ENCODE peak calls at places on chromosome 20, in four cellular contexts. One of them, this sample, is unnamed.

GRCh38 chr20:44448753-44449546 is 26.7 kb upstream of the TTPAL start:
- DNase-seq in A549: no peak
- DNase-seq in K562: peak
- DNase-seq in HCT116: peak
- DNase-seq in this sample: peak

GRCh38 chr20:2273634-2274302 is 22.0 kb upstream of the TGM3 start:
- DNase-seq in K562: no peak
- DNase-seq in A549: no peak
- DNase-seq in HCT116: no peak
- DNase-seq in this sample: no peak

GRCh38 chr20:9143926-9144325 is 75.0 kb downstream of the PLCB4 start:
- DNase-seq in A549: no peak
- DNase-seq in K562: no peak
- DNase-seq in HCT116: no peak
- DNase-seq in this sample: no peak

GRCh38 chr20:41308290-41308691 is 9.2 kb downstream of the ZHX3 start:
- DNase-seq in K562: no peak
- DNase-seq in A549: no peak
- DNase-seq in HCT116: no peak
- DNase-seq in this sample: no peak

GRCh38 chr20:17571153-17571527 is 1.3 kb downstream of the DSTN start:
- DNase-seq in HCT116: no peak
- DNase-seq in K562: no peak
- DNase-seq in A549: no peak
- DNase-seq in this sample: no peak

GRCh38 chr20:49766979-49767419 is 45.6 kb upstream of the SLC9A8 start:
- DNase-seq in A549: no peak
- DNase-seq in HCT116: no peak
- DNase-seq in K562: no peak
- DNase-seq in this sample: no peak

GRCh38 chr20:10481671-10482070 is 46.6 kb downstream of the SLX4IP start:
- DNase-seq in K562: no peak
- DNase-seq in A549: no peak
- DNase-seq in HCT116: no peak
- DNase-seq in this sample: no peak

GRCh38 chr20:924639-925038 is 8.5 kb upstream of the ANGPT4 start:
- DNase-seq in HCT116: no peak
- DNase-seq in A549: no peak
- DNase-seq in K562: no peak
- DNase-seq in this sample: no peak

GRCh38 chr20:36465109-36466080 is 75.9 kb upstream of the MYL9 start:
- DNase-seq in K562: peak
- DNase-seq in HCT116: peak
- DNase-seq in A549: peak
- DNase-seq in this sample: no peak

GRCh38 chr20:57619053-57619831 is 984 bp downstream of the ZBP1 start:
- DNase-seq in A549: no peak
- DNase-seq in K562: no peak
- DNase-seq in HCT116: no peak
- DNase-seq in this sample: no peak

GRCh38 chr20:63740501-63741353 is 1.2 kb downstream of the SLC2A4RG start:
- DNase-seq in K562: peak
- DNase-seq in A549: peak
- DNase-seq in HCT116: peak
- DNase-seq in this sample: peak

GRCh38 chr20:34179636-34180360 is 61.4 kb upstream of the ASIP start:
- DNase-seq in HCT116: no peak
- DNase-seq in K562: no peak
- DNase-seq in A549: no peak
- DNase-seq in this sample: no peak

GRCh38 chr20:57414867-57415592 is 23.8 kb downstream of the RBM38 start:
- DNase-seq in K562: peak
- DNase-seq in A549: no peak
- DNase-seq in HCT116: no peak
- DNase-seq in this sample: no peak

GRCh38 chr20:53085720-53086119 is 113.6 kb downstream of the TSHZ2 start:
- DNase-seq in HCT116: no peak
- DNase-seq in K562: no peak
- DNase-seq in A549: no peak
- DNase-seq in this sample: no peak

GRCh38 chr20:38838326-38838725 is 32.8 kb downstream of the PPP1R16B start:
- DNase-seq in K562: no peak
- DNase-seq in HCT116: no peak
- DNase-seq in A549: no peak
- DNase-seq in this sample: no peak

GRCh38 chr20:59992531-59992930 is 34.3 kb downstream of the CDH26 start:
- DNase-seq in A549: peak
- DNase-seq in K562: no peak
- DNase-seq in HCT116: no peak
- DNase-seq in this sample: no peak

GRCh38 chr20:59163641-59164530 is at the start of gene ZNF831:
- DNase-seq in A549: no peak
- DNase-seq in K562: no peak
- DNase-seq in HCT116: no peak
- DNase-seq in this sample: no peak

GRCh38 chr20:59603727-59604608 is at the start of gene PHACTR3:
- DNase-seq in K562: no peak
- DNase-seq in A549: no peak
- DNase-seq in HCT116: no peak
- DNase-seq in this sample: peak

GRCh38 chr20:41452226-41452625 is 85.6 kb upstream of the EMILIN3 start:
- DNase-seq in K562: no peak
- DNase-seq in HCT116: no peak
- DNase-seq in A549: no peak
- DNase-seq in this sample: no peak

GRCh38 chr20:32820000-32820697 is 395 bp downstream of the MAPRE1 start:
- DNase-seq in K562: peak
- DNase-seq in A549: peak
- DNase-seq in HCT116: peak
- DNase-seq in this sample: peak

GRCh38 chr20:5197270-5197827 is 70.5 kb downstream of the CDS2 start:
- DNase-seq in A549: no peak
- DNase-seq in HCT116: no peak
- DNase-seq in K562: no peak
- DNase-seq in this sample: no peak

GRCh38 chr20:14062786-14063185 is 67.5 kb downstream of the MACROD2 start:
- DNase-seq in K562: no peak
- DNase-seq in HCT116: no peak
- DNase-seq in A549: no peak
- DNase-seq in this sample: no peak

GRCh38 chr20:58706975-58707681 is 14.5 kb downstream of the NPEPL1 start:
- DNase-seq in A549: no peak
- DNase-seq in K562: no peak
- DNase-seq in HCT116: no peak
- DNase-seq in this sample: peak

GRCh38 chr20:62551408-62552323 is 75.9 kb upstream of the GATA5 start:
- DNase-seq in HCT116: no peak
- DNase-seq in K562: no peak
- DNase-seq in A549: no peak
- DNase-seq in this sample: peak

GRCh38 chr20:62548483-62548882 is 72.7 kb upstream of the GATA5 start:
- DNase-seq in HCT116: no peak
- DNase-seq in A549: no peak
- DNase-seq in K562: no peak
- DNase-seq in this sample: peak

GRCh38 chr20:62550087-62550565 is 74.3 kb upstream of the GATA5 start:
- DNase-seq in A549: no peak
- DNase-seq in K562: peak
- DNase-seq in HCT116: no peak
- DNase-seq in this sample: no peak

GRCh38 chr20:62549029-62549428 is 73.2 kb upstream of the GATA5 start:
- DNase-seq in HCT116: no peak
- DNase-seq in K562: no peak
- DNase-seq in A549: no peak
- DNase-seq in this sample: no peak

GRCh38 chr20:62549499-62550086 is 73.8 kb upstream of the GATA5 start:
- DNase-seq in HCT116: no peak
- DNase-seq in K562: no peak
- DNase-seq in A549: no peak
- DNase-seq in this sample: no peak
- TF ChIP-seq REST in HCT116: no peak
- TF ChIP-seq REST in K562: no peak
- TF ChIP-seq REST in A549: no peak
- TF ChIP-seq REST in this sample: no peak

GRCh38 chr20:51871943-51872342 is 69.6 kb upstream of the SALL4 start:
- DNase-seq in K562: no peak
- DNase-seq in HCT116: no peak
- DNase-seq in A549: no peak
- DNase-seq in this sample: no peak
- TF ChIP-seq MAX in K562: no peak
- TF ChIP-seq MAX in HCT116: no peak
- TF ChIP-seq MAX in A549: no peak
- TF ChIP-seq MAX in this sample: no peak

GRCh38 chr20:62386383-62387218 is at the start of gene RPS21:
- DNase-seq in K562: peak
- DNase-seq in A549: no peak
- DNase-seq in HCT116: peak
- DNase-seq in this sample: peak
- TF ChIP-seq REST in K562: peak
- TF ChIP-seq REST in A549: no peak
- TF ChIP-seq REST in HCT116: no peak
- TF ChIP-seq REST in this sample: peak

GRCh38 chr20:18849131-18849530 is 35.5 kb downstream of the SCP2D1 start:
- DNase-seq in K562: no peak
- DNase-seq in HCT116: no peak
- DNase-seq in A549: no peak
- DNase-seq in this sample: no peak
- TF ChIP-seq MAX in K562: no peak
- TF ChIP-seq MAX in HCT116: no peak
- TF ChIP-seq MAX in A549: no peak
- TF ChIP-seq MAX in this sample: no peak

This sample was measured in SK-N-SH.